ENCODE peak calls at places on chromosomes 11 and 22, in five cellular contexts. One of them, this sample, is unnamed.

GRCh38 chr11:79092791-79093313 is 348.0 kb downstream of the TENM4 start:
- DNase-seq in upper lobe of right lung: no peak
- DNase-seq in A549: no peak
- DNase-seq in ovary: peak; percentile 27
- DNase-seq in MM.1S: no peak
- DNase-seq in this sample: no peak

GRCh38 chr22:27719033-27719341 is 82.6 kb downstream of the MN1 start:
- DNase-seq in upper lobe of right lung: peak; percentile 7
- DNase-seq in ovary: no peak
- DNase-seq in MM.1S: no peak
- DNase-seq in A549: no peak
- DNase-seq in this sample: no peak

GRCh38 chr22:23213031-23213555 is 32.8 kb downstream of the BCR start:
- DNase-seq in ovary: no peak
- DNase-seq in A549: no peak
- DNase-seq in MM.1S: no peak
- DNase-seq in upper lobe of right lung: no peak
- DNase-seq in this sample: peak; percentile 24

GRCh38 chr11:46564459-46564858 is 29.4 kb downstream of the AMBRA1 start:
- DNase-seq in A549: no peak
- DNase-seq in upper lobe of right lung: no peak
- DNase-seq in ovary: no peak
- DNase-seq in MM.1S: no peak
- DNase-seq in this sample: no peak

GRCh38 chr11:34653851-34654490 is 33.1 kb downstream of the EHF start:
- DNase-seq in ovary: no peak
- DNase-seq in MM.1S: no peak
- DNase-seq in A549: peak; percentile 82
- DNase-seq in upper lobe of right lung: peak; percentile 77
- DNase-seq in this sample: peak; percentile 70

GRCh38 chr11:119787074-119787461 is 58.1 kb upstream of the NECTIN1 start:
- DNase-seq in ovary: no peak
- DNase-seq in A549: no peak
- DNase-seq in MM.1S: no peak
- DNase-seq in upper lobe of right lung: no peak
- DNase-seq in this sample: peak; percentile 33

GRCh38 chr11:119218141-119218878 is 12.2 kb downstream of the CBL start:
- DNase-seq in A549: peak; percentile 68
- DNase-seq in upper lobe of right lung: no peak
- DNase-seq in MM.1S: no peak
- DNase-seq in ovary: no peak
- DNase-seq in this sample: no peak

GRCh38 chr11:44880511-44880910 is 70.2 kb downstream of the TP53I11 start:
- DNase-seq in A549: no peak
- DNase-seq in MM.1S: no peak
- DNase-seq in upper lobe of right lung: no peak
- DNase-seq in ovary: no peak
- DNase-seq in this sample: no peak

GRCh38 chr11:115930886-115931537 is 426.8 kb upstream of the CADM1 start:
- DNase-seq in ovary: no peak
- DNase-seq in A549: no peak
- DNase-seq in upper lobe of right lung: no peak
- DNase-seq in MM.1S: peak; percentile 81
- DNase-seq in this sample: no peak

GRCh38 chr11:58503361-58503856 is 4.5 kb downstream of the OR5B21 start:
- DNase-seq in ovary: no peak
- DNase-seq in A549: no peak
- DNase-seq in MM.1S: peak; percentile 20
- DNase-seq in upper lobe of right lung: no peak
- DNase-seq in this sample: no peak

GRCh38 chr11:65634140-65634436 is 3.8 kb upstream of the SIPA1 start:
- DNase-seq in ovary: no peak
- DNase-seq in MM.1S: no peak
- DNase-seq in A549: no peak
- DNase-seq in upper lobe of right lung: no peak
- DNase-seq in this sample: no peak

GRCh38 chr22:45240810-45241631 is at the start of gene KIAA0930:
- DNase-seq in ovary: peak; percentile 85
- DNase-seq in MM.1S: peak; percentile 72
- DNase-seq in A549: peak; percentile 67
- DNase-seq in upper lobe of right lung: peak; percentile 91
- DNase-seq in this sample: peak; percentile 86

GRCh38 chr11:21205205-21205604 is 535.8 kb downstream of the NELL1 start:
- DNase-seq in A549: no peak
- DNase-seq in MM.1S: no peak
- DNase-seq in upper lobe of right lung: no peak
- DNase-seq in ovary: no peak
- DNase-seq in this sample: no peak

GRCh38 chr11:57324154-57324885 is 432 bp downstream of the TNKS1BP1 start:
- DNase-seq in A549: peak; percentile 60
- DNase-seq in ovary: peak; percentile 65
- DNase-seq in MM.1S: no peak
- DNase-seq in upper lobe of right lung: peak; percentile 80
- DNase-seq in this sample: peak; percentile 68

GRCh38 chr22:47030143-47030641 is 267.7 kb downstream of the TBC1D22A start:
- DNase-seq in ovary: no peak
- DNase-seq in MM.1S: no peak
- DNase-seq in upper lobe of right lung: no peak
- DNase-seq in A549: no peak
- DNase-seq in this sample: no peak

GRCh38 chr11:59214141-59214893 is 1.6 kb upstream of the MPEG1 start:
- DNase-seq in MM.1S: no peak
- DNase-seq in upper lobe of right lung: no peak
- DNase-seq in ovary: no peak
- DNase-seq in A549: no peak
- DNase-seq in this sample: no peak

GRCh38 chr11:46529086-46529905 is 64.5 kb downstream of the AMBRA1 start:
- DNase-seq in upper lobe of right lung: peak; percentile 67
- DNase-seq in MM.1S: peak; percentile 58
- DNase-seq in A549: peak; percentile 89
- DNase-seq in ovary: peak; percentile 23
- DNase-seq in this sample: peak; percentile 64

GRCh38 chr11:32115406-32115805 is 24.5 kb downstream of the RCN1 start:
- DNase-seq in upper lobe of right lung: no peak
- DNase-seq in MM.1S: no peak
- DNase-seq in ovary: no peak
- DNase-seq in A549: no peak
- DNase-seq in this sample: no peak

GRCh38 chr11:92246637-92247036 is 22.0 kb downstream of the FAT3 start:
- DNase-seq in MM.1S: no peak
- DNase-seq in A549: no peak
- DNase-seq in ovary: no peak
- DNase-seq in upper lobe of right lung: no peak
- DNase-seq in this sample: no peak

GRCh38 chr11:7160814-7161489 is 72.2 kb downstream of the RBMXL2 start:
- DNase-seq in MM.1S: no peak
- DNase-seq in ovary: no peak
- DNase-seq in A549: no peak
- DNase-seq in upper lobe of right lung: no peak
- DNase-seq in this sample: no peak

GRCh38 chr11:47413908-47414684 is 5.7 kb downstream of the SLC39A13 start:
- DNase-seq in MM.1S: no peak
- DNase-seq in upper lobe of right lung: peak; percentile 72
- DNase-seq in ovary: peak; percentile 66
- DNase-seq in A549: no peak
- DNase-seq in this sample: no peak

GRCh38 chr11:45079075-45079444 is 67.4 kb upstream of the PRDM11 start:
- DNase-seq in upper lobe of right lung: no peak
- DNase-seq in ovary: no peak
- DNase-seq in A549: no peak
- DNase-seq in MM.1S: no peak
- DNase-seq in this sample: no peak

GRCh38 chr11:131944709-131945108 is 574.3 kb downstream of the NTM start:
- DNase-seq in A549: no peak
- DNase-seq in upper lobe of right lung: no peak
- DNase-seq in MM.1S: no peak
- DNase-seq in ovary: no peak
- DNase-seq in this sample: no peak

GRCh38 chr11:78465169-78465942 is 47.7 kb upstream of the GAB2 start:
- DNase-seq in upper lobe of right lung: no peak
- DNase-seq in MM.1S: peak; percentile 92
- DNase-seq in A549: no peak
- DNase-seq in ovary: no peak
- DNase-seq in this sample: no peak

GRCh38 chr11:17571431-17572358 is 24.6 kb downstream of the OTOG start:
- DNase-seq in A549: no peak
- DNase-seq in upper lobe of right lung: no peak
- DNase-seq in MM.1S: no peak
- DNase-seq in ovary: no peak
- DNase-seq in this sample: no peak

GRCh38 chr22:37123649-37124048 is 14.1 kb upstream of the TMPRSS6 start:
- DNase-seq in ovary: no peak
- DNase-seq in upper lobe of right lung: no peak
- DNase-seq in MM.1S: no peak
- DNase-seq in A549: no peak
- DNase-seq in this sample: no peak

GRCh38 chr11:122843281-122844150 is 5.2 kb downstream of the CRTAM start:
- DNase-seq in MM.1S: no peak
- DNase-seq in upper lobe of right lung: no peak
- DNase-seq in A549: no peak
- DNase-seq in ovary: no peak
- DNase-seq in this sample: no peak

GRCh38 chr11:71454470-71455113 is 1.6 kb downstream of the NADSYN1 start:
- DNase-seq in upper lobe of right lung: no peak
- DNase-seq in MM.1S: peak; percentile 19
- DNase-seq in A549: no peak
- DNase-seq in ovary: no peak
- DNase-seq in this sample: no peak

GRCh38 chr11:110531056-110531756 is 101.5 kb downstream of the FDX1 start:
- DNase-seq in A549: no peak
- DNase-seq in upper lobe of right lung: no peak
- DNase-seq in ovary: no peak
- DNase-seq in MM.1S: no peak
- DNase-seq in this sample: no peak

DNA sequence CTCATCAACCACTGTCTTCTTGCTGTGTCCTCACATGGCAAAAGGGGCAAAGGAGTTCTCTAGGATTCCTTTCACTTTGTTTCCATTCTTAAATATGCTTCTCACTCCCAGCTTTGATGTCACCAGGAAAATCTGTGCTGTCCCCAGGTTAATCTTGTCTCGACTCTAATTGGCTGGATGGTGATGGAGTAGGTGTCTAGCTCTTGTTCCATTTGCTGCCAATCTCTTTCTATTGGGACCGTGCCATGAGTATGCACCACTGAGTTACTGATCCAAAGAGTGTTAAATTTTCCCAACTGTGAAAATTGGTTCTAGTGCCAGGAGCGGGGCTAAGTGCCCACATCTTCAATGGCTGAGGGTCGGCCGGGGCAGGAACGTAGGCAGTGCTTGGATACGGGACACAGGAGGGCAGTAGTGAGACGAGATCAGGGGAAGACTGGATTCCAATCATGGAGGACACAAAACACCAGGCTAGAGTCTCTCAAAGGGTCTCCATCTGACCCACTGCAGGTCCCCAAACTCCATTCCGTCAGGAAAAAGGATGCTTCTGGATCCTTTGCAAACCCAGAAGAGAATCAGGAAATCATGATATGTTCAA is 47.7 kb upstream of the CSNK2A3 start:
- DNase-seq in A549: no peak
- DNase-seq in MM.1S: no peak
- DNase-seq in upper lobe of right lung: no peak
- DNase-seq in ovary: no peak
- DNase-seq in this sample: no peak
- TF ChIP-seq CTCF in A549: no peak
- TF ChIP-seq CTCF in MM.1S: no peak
- TF ChIP-seq CTCF in upper lobe of right lung: peak; percentile 14
- TF ChIP-seq CTCF in ovary: no peak
- TF ChIP-seq CTCF in this sample: no peak

DNA sequence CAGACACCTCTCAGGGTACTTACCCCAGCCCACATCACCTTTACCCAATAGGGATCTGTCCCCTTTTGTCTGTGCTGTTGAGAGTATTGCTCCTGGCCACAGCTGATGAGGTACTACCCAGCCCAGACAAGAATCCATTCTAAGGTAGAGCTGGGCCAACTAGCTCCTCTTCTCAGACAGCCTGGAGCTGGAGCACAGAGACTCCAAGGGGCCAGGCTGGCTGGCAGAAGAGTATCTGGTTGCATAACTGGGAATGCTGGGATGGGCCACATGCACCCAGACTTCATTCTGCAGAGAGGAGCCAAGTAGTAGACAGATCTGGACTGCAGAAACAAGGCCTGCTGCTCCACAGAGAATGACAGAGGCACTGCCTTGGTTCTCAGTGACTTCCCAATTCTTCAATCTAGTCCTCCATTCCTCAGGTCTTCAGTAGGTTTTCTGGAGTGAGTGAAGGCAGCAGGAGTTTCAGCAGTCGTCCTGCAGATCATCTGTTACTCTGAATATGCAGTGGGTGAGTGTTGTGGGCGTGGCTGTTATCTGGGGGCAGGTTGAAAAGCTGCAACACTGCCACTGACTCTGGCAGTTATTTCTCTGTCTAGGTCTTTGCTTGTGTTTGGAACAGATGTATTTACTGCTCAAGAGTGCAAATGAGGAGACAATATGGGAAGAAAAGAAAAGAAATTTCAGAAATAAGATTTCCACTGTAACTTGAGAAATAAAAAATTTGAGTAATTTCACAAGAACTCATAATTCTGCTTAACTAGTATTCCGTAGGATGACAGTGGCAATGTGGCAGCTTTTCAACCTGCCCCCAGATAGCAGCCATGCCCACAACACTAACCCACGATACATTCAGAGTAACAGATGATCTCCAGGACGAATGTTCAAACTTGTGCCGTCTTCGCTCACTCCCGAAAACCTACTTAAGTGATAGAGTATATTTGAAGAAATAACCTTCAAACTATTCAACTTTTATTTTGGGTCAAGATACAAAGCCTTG is 34.9 kb downstream of the MAPK1 start:
- DNase-seq in A549: no peak
- DNase-seq in MM.1S: no peak
- DNase-seq in upper lobe of right lung: no peak
- DNase-seq in ovary: no peak
- DNase-seq in this sample: no peak
- H3K4me1 ChIP-seq in A549: peaks cover 13% of the 10 kb centered on the region
- H3K4me1 ChIP-seq in MM.1S: no peaks in the 10 kb centered on the region
- H3K4me1 ChIP-seq in upper lobe of right lung: peaks cover 55% of the 10 kb centered on the region
- H3K4me1 ChIP-seq in ovary: peaks cover 12% of the 10 kb centered on the region
- H3K4me1 ChIP-seq in this sample: peaks cover 63% of the 10 kb centered on the region

GRCh38 chr11:118152020-118152551 is 537 bp downstream of the SCN4B start:
- DNase-seq in ovary: no peak
- DNase-seq in MM.1S: no peak
- DNase-seq in upper lobe of right lung: no peak
- DNase-seq in A549: no peak
- DNase-seq in this sample: no peak
- H3K4me3 ChIP-seq in ovary: peak overlapping the region; percentile 45
- H3K4me3 ChIP-seq in MM.1S: no peak overlapping the region
- H3K4me3 ChIP-seq in upper lobe of right lung: peak overlapping the region; percentile 53
- H3K4me3 ChIP-seq in A549: no peak overlapping the region
- H3K4me3 ChIP-seq in this sample: peak overlapping the region; percentile 56

DNA sequence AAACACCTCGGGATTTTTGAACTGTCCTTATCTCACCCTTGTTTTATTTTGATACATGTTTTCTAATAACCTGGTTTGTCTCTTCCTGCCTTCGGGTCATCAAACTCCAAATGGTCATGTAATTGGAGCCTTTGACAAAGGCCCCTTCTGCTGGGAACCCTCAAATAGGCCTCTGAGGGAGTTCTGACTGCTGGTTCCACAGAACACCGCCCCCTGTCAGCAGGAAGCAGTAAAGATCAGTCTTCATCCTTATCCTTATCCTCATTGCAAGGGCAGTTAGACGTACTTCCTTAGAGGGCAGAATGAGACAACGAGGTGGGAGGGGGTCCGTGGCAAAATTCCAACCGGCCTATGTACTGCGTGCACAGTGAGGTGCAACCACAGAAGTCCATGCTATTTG is 12.1 kb downstream of the TRIM51 start:
- DNase-seq in ovary: no peak
- DNase-seq in upper lobe of right lung: no peak
- DNase-seq in A549: no peak
- DNase-seq in MM.1S: no peak
- DNase-seq in this sample: no peak
- TF ChIP-seq CTCF in ovary: no peak
- TF ChIP-seq CTCF in upper lobe of right lung: no peak
- TF ChIP-seq CTCF in A549: no peak
- TF ChIP-seq CTCF in MM.1S: no peak
- TF ChIP-seq CTCF in this sample: no peak

This sample was measured in lower lobe of right lung.